ENCODE peak calls at places on chromosome 3, in nine cellular contexts. One of them, this sample, is unnamed.

GRCh38 chr3:120450914-120451669 is at the start of gene FSTL1:
- DNase-seq in caudate nucleus: no peak
- DNase-seq in Panc1: no peak
- DNase-seq in kidney: peak
- DNase-seq in GM23248: peak
- DNase-seq in psoas muscle: peak
- DNase-seq in RWPE1: no peak
- DNase-seq in small intestine: no peak
- DNase-seq in CD8-positive, alpha-beta memory T cell: no peak
- DNase-seq in this sample: peak

GRCh38 chr3:16538505-16538904 is 25.0 kb upstream of the RFTN1 start:
- DNase-seq in small intestine: no peak
- DNase-seq in GM23248: no peak
- DNase-seq in CD8-positive, alpha-beta memory T cell: no peak
- DNase-seq in caudate nucleus: no peak
- DNase-seq in Panc1: no peak
- DNase-seq in RWPE1: no peak
- DNase-seq in kidney: no peak
- DNase-seq in psoas muscle: no peak
- DNase-seq in this sample: no peak

GRCh38 chr3:101809178-101810022 is 30.4 kb downstream of the NXPE3 start:
- DNase-seq in caudate nucleus: no peak
- DNase-seq in GM23248: peak
- DNase-seq in kidney: no peak
- DNase-seq in CD8-positive, alpha-beta memory T cell: peak
- DNase-seq in psoas muscle: no peak
- DNase-seq in small intestine: peak
- DNase-seq in RWPE1: peak
- DNase-seq in Panc1: no peak
- DNase-seq in this sample: no peak

GRCh38 chr3:70272798-70273197 is 39.6 kb downstream of the MDFIC2 start:
- DNase-seq in caudate nucleus: no peak
- DNase-seq in GM23248: no peak
- DNase-seq in psoas muscle: no peak
- DNase-seq in small intestine: no peak
- DNase-seq in RWPE1: no peak
- DNase-seq in kidney: no peak
- DNase-seq in CD8-positive, alpha-beta memory T cell: no peak
- DNase-seq in Panc1: no peak
- DNase-seq in this sample: no peak

GRCh38 chr3:142586803-142587406 is 8.4 kb upstream of the ATR start:
- DNase-seq in caudate nucleus: peak
- DNase-seq in kidney: no peak
- DNase-seq in psoas muscle: no peak
- DNase-seq in small intestine: peak
- DNase-seq in GM23248: peak
- DNase-seq in RWPE1: peak
- DNase-seq in Panc1: peak
- DNase-seq in CD8-positive, alpha-beta memory T cell: peak
- DNase-seq in this sample: no peak

GRCh38 chr3:13506239-13506638 is 26.1 kb downstream of the HDAC11 start:
- DNase-seq in GM23248: no peak
- DNase-seq in psoas muscle: no peak
- DNase-seq in CD8-positive, alpha-beta memory T cell: no peak
- DNase-seq in RWPE1: no peak
- DNase-seq in small intestine: no peak
- DNase-seq in kidney: no peak
- DNase-seq in caudate nucleus: no peak
- DNase-seq in Panc1: no peak
- DNase-seq in this sample: no peak

GRCh38 chr3:57646723-57647122 is 46.2 kb downstream of the DENND6A start:
- DNase-seq in Panc1: no peak
- DNase-seq in kidney: peak
- DNase-seq in RWPE1: peak
- DNase-seq in caudate nucleus: no peak
- DNase-seq in CD8-positive, alpha-beta memory T cell: no peak
- DNase-seq in GM23248: peak
- DNase-seq in small intestine: peak
- DNase-seq in psoas muscle: no peak
- DNase-seq in this sample: no peak

GRCh38 chr3:47006145-47006651 is 26.7 kb downstream of the NBEAL2 start:
- DNase-seq in RWPE1: no peak
- DNase-seq in caudate nucleus: no peak
- DNase-seq in CD8-positive, alpha-beta memory T cell: no peak
- DNase-seq in GM23248: no peak
- DNase-seq in Panc1: no peak
- DNase-seq in small intestine: no peak
- DNase-seq in kidney: peak
- DNase-seq in psoas muscle: no peak
- DNase-seq in this sample: no peak

GRCh38 chr3:54888873-54889272 is 39.0 kb downstream of the LRTM1 start:
- DNase-seq in caudate nucleus: no peak
- DNase-seq in Panc1: no peak
- DNase-seq in RWPE1: no peak
- DNase-seq in small intestine: no peak
- DNase-seq in kidney: no peak
- DNase-seq in CD8-positive, alpha-beta memory T cell: no peak
- DNase-seq in psoas muscle: no peak
- DNase-seq in GM23248: no peak
- DNase-seq in this sample: no peak

GRCh38 chr3:62833538-62833937 is 41.7 kb downstream of the CADPS start:
- DNase-seq in RWPE1: peak
- DNase-seq in small intestine: peak
- DNase-seq in psoas muscle: no peak
- DNase-seq in caudate nucleus: no peak
- DNase-seq in Panc1: no peak
- DNase-seq in GM23248: peak
- DNase-seq in kidney: no peak
- DNase-seq in CD8-positive, alpha-beta memory T cell: no peak
- DNase-seq in this sample: no peak

GRCh38 chr3:149353581-149354184 is 20.2 kb upstream of the TM4SF18 start:
- DNase-seq in small intestine: no peak
- DNase-seq in kidney: no peak
- DNase-seq in CD8-positive, alpha-beta memory T cell: no peak
- DNase-seq in Panc1: no peak
- DNase-seq in caudate nucleus: no peak
- DNase-seq in psoas muscle: no peak
- DNase-seq in RWPE1: no peak
- DNase-seq in GM23248: no peak
- DNase-seq in this sample: no peak

GRCh38 chr3:139672247-139672646 is 5.5 kb downstream of the NMNAT3 start:
- DNase-seq in caudate nucleus: no peak
- DNase-seq in kidney: no peak
- DNase-seq in Panc1: no peak
- DNase-seq in small intestine: no peak
- DNase-seq in RWPE1: no peak
- DNase-seq in CD8-positive, alpha-beta memory T cell: no peak
- DNase-seq in psoas muscle: no peak
- DNase-seq in GM23248: no peak
- DNase-seq in this sample: no peak

GRCh38 chr3:183553263-183554026 is 2.1 kb downstream of the KLHL6 start:
- DNase-seq in psoas muscle: no peak
- DNase-seq in RWPE1: no peak
- DNase-seq in CD8-positive, alpha-beta memory T cell: no peak
- DNase-seq in caudate nucleus: no peak
- DNase-seq in GM23248: no peak
- DNase-seq in Panc1: no peak
- DNase-seq in kidney: no peak
- DNase-seq in small intestine: no peak
- DNase-seq in this sample: no peak

GRCh38 chr3:183554377-183554776 is 1.1 kb downstream of the KLHL6 start:
- DNase-seq in RWPE1: no peak
- DNase-seq in psoas muscle: no peak
- DNase-seq in CD8-positive, alpha-beta memory T cell: no peak
- DNase-seq in small intestine: no peak
- DNase-seq in GM23248: no peak
- DNase-seq in caudate nucleus: no peak
- DNase-seq in kidney: no peak
- DNase-seq in Panc1: no peak
- DNase-seq in this sample: no peak

GRCh38 chr3:183551930-183552329 is 3.6 kb downstream of the KLHL6 start:
- DNase-seq in kidney: no peak
- DNase-seq in psoas muscle: no peak
- DNase-seq in small intestine: no peak
- DNase-seq in Panc1: no peak
- DNase-seq in RWPE1: no peak
- DNase-seq in GM23248: no peak
- DNase-seq in CD8-positive, alpha-beta memory T cell: no peak
- DNase-seq in caudate nucleus: no peak
- DNase-seq in this sample: no peak

GRCh38 chr3:183560607-183561006 is 5.1 kb upstream of the KLHL6 start:
- DNase-seq in CD8-positive, alpha-beta memory T cell: no peak
- DNase-seq in GM23248: no peak
- DNase-seq in psoas muscle: no peak
- DNase-seq in RWPE1: no peak
- DNase-seq in caudate nucleus: no peak
- DNase-seq in small intestine: peak
- DNase-seq in kidney: no peak
- DNase-seq in Panc1: no peak
- DNase-seq in this sample: no peak

GRCh38 chr3:183555541-183556081 is at the start of gene KLHL6:
- DNase-seq in RWPE1: no peak
- DNase-seq in Panc1: no peak
- DNase-seq in GM23248: no peak
- DNase-seq in CD8-positive, alpha-beta memory T cell: peak
- DNase-seq in caudate nucleus: no peak
- DNase-seq in kidney: peak
- DNase-seq in psoas muscle: no peak
- DNase-seq in small intestine: peak
- DNase-seq in this sample: no peak
- H3K27ac ChIP-seq in RWPE1: no peak
- H3K27ac ChIP-seq in Panc1: no peak
- H3K27ac ChIP-seq in GM23248: no peak
- H3K27ac ChIP-seq in CD8-positive, alpha-beta memory T cell: peak
- H3K27ac ChIP-seq in caudate nucleus: no peak
- H3K27ac ChIP-seq in kidney: peak
- H3K27ac ChIP-seq in psoas muscle: peak
- H3K27ac ChIP-seq in small intestine: peak
- H3K27ac ChIP-seq in this sample: peak

DNA sequence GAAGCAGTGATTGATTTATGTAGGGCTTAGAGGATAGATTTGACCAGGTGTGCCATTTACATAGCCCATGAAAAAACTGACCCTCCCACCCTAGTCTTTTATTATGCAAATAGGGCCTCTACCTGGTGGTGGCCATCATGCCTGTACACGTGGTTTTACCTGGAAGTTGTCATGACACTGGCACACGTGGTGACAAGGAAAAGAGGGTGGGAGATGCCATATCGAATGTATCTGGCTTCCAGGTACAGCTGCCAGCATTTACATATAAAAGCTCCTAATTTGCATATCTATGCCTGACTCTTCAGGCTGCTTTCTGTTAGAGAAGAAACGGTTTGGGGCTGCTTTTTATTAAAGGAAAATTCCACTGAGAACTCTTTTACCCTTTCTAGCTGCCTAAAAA is 35.0 kb upstream of the DNAJC13 start:
- DNase-seq in CD8-positive, alpha-beta memory T cell: no peak
- DNase-seq in small intestine: no peak
- DNase-seq in kidney: no peak
- DNase-seq in psoas muscle: no peak
- DNase-seq in caudate nucleus: no peak
- DNase-seq in Panc1: no peak
- DNase-seq in GM23248: no peak
- DNase-seq in RWPE1: no peak
- DNase-seq in this sample: no peak
- H3K27ac ChIP-seq in CD8-positive, alpha-beta memory T cell: no peak
- H3K27ac ChIP-seq in small intestine: no peak
- H3K27ac ChIP-seq in kidney: no peak
- H3K27ac ChIP-seq in psoas muscle: no peak
- H3K27ac ChIP-seq in caudate nucleus: no peak
- H3K27ac ChIP-seq in Panc1: no peak
- H3K27ac ChIP-seq in GM23248: no peak
- H3K27ac ChIP-seq in RWPE1: no peak
- H3K27ac ChIP-seq in this sample: no peak

GRCh38 chr3:39531681-39532080 is 64.2 kb downstream of the MOBP start:
- DNase-seq in kidney: no peak
- DNase-seq in Panc1: no peak
- DNase-seq in CD8-positive, alpha-beta memory T cell: no peak
- DNase-seq in GM23248: peak
- DNase-seq in psoas muscle: no peak
- DNase-seq in RWPE1: peak
- DNase-seq in small intestine: no peak
- DNase-seq in caudate nucleus: no peak
- DNase-seq in this sample: no peak
- H3K27ac ChIP-seq in kidney: no peak
- H3K27ac ChIP-seq in Panc1: no peak
- H3K27ac ChIP-seq in CD8-positive, alpha-beta memory T cell: no peak
- H3K27ac ChIP-seq in GM23248: no peak
- H3K27ac ChIP-seq in psoas muscle: no peak
- H3K27ac ChIP-seq in RWPE1: no peak
- H3K27ac ChIP-seq in small intestine: no peak
- H3K27ac ChIP-seq in caudate nucleus: no peak
- H3K27ac ChIP-seq in this sample: no peak

GRCh38 chr3:152426393-152426792 is 157.7 kb downstream of the MBNL1 start:
- DNase-seq in psoas muscle: no peak
- DNase-seq in GM23248: no peak
- DNase-seq in CD8-positive, alpha-beta memory T cell: no peak
- DNase-seq in Panc1: no peak
- DNase-seq in kidney: no peak
- DNase-seq in small intestine: no peak
- DNase-seq in caudate nucleus: no peak
- DNase-seq in RWPE1: no peak
- DNase-seq in this sample: no peak

GRCh38 chr3:152428577-152428976 is 159.8 kb downstream of the MBNL1 start:
- DNase-seq in Panc1: no peak
- DNase-seq in caudate nucleus: no peak
- DNase-seq in small intestine: no peak
- DNase-seq in RWPE1: no peak
- DNase-seq in GM23248: no peak
- DNase-seq in psoas muscle: no peak
- DNase-seq in kidney: no peak
- DNase-seq in CD8-positive, alpha-beta memory T cell: no peak
- DNase-seq in this sample: no peak

GRCh38 chr3:152434142-152434541 is 165.4 kb downstream of the MBNL1 start:
- DNase-seq in kidney: no peak
- DNase-seq in small intestine: no peak
- DNase-seq in CD8-positive, alpha-beta memory T cell: no peak
- DNase-seq in psoas muscle: no peak
- DNase-seq in GM23248: no peak
- DNase-seq in caudate nucleus: no peak
- DNase-seq in Panc1: no peak
- DNase-seq in RWPE1: no peak
- DNase-seq in this sample: no peak

DNA sequence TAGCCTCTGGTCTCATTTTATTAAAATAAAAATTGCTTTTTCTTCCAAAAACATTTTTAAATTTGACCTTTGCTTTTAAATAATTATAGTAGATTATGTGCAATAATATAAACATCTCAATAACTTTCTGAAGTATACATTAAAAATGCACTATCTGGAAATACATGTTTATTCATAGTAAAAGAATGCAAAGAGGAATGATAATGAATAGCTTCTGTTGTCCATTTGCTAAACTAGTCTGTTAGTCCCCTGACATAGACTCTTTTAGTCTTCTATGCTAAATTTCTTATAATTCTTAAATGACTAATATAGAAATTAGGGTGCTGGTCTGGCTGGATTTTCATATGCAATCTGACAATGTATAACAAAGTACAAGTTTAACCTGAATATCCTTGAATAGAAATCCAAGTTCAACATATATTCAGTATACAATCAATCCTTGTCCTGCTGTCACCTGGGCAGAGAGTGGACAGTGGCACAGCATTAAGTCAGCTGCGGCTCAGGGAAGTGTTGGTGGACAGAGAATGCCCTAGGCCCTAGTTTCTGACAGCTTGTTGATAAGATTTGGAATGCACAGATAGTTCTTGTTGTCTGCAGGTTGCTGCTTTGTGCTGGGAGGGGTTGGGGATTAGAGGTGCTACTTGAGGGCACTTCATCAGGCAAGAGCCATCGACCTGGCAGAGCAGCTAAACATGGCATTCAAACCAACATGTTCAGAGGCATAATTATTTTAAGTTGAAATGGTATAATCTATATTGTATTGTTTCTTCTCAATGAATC is 161.7 kb downstream of the MBNL1 start:
- DNase-seq in kidney: no peak
- DNase-seq in small intestine: no peak
- DNase-seq in caudate nucleus: no peak
- DNase-seq in RWPE1: no peak
- DNase-seq in psoas muscle: no peak
- DNase-seq in Panc1: no peak
- DNase-seq in CD8-positive, alpha-beta memory T cell: no peak
- DNase-seq in GM23248: peak
- DNase-seq in this sample: no peak
- H3K27ac ChIP-seq in kidney: no peak
- H3K27ac ChIP-seq in small intestine: no peak
- H3K27ac ChIP-seq in caudate nucleus: no peak
- H3K27ac ChIP-seq in RWPE1: no peak
- H3K27ac ChIP-seq in psoas muscle: peak
- H3K27ac ChIP-seq in Panc1: no peak
- H3K27ac ChIP-seq in CD8-positive, alpha-beta memory T cell: no peak
- H3K27ac ChIP-seq in GM23248: no peak
- H3K27ac ChIP-seq in this sample: peak

This sample was measured in substantia nigra.